ENCODE peak calls at places on chromosomes 11 and 22, in nine cellular contexts. V, P, W, L, O, U, K, S and X are unnamed samples.

GRCh38 chr22:49815641-49816071 is 12.0 kb downstream of the BRD1 start:
- DNase-seq in K (no peak), S (no peak), V (no peak), U (no peak), P (peak), W (no peak), O (no peak), L (no peak), X (no peak)

GRCh38 chr22:32329202-32329645 is 28.4 kb upstream of the RFPL3 start:
- DNase-seq in W (no peak), L (no peak), K (no peak), P (no peak), O (no peak), S (no peak), V (no peak), U (no peak), X (peak)

GRCh38 chr11:66332371-66333219 is 3.6 kb downstream of the RIN1 start:
- DNase-seq in O (no peak), P (no peak), L (no peak), U (no peak), V (no peak), S (no peak), W (no peak), K (no peak), X (no peak)

GRCh38 chr11:2249191-2249916 is 21.0 kb downstream of the ASCL2 start:
- DNase-seq in O (no peak), V (no peak), P (no peak), L (no peak), W (no peak), S (no peak), U (no peak), K (peak), X (no peak)

GRCh38 chr22:35604671-35605457 is 12.3 kb downstream of the MB start:
- DNase-seq in L (no peak), P (peak), U (no peak), K (no peak), O (no peak), W (no peak), S (no peak), V (no peak), X (no peak)

GRCh38 chr22:49310354-49310753 is 517.3 kb downstream of the BRD1 start:
- DNase-seq in K (no peak), U (no peak), P (no peak), V (no peak), S (no peak), L (no peak), W (peak), O (no peak), X (peak)

GRCh38 chr11:122717264-122717867 is 61.8 kb downstream of the UBASH3B start:
- DNase-seq in U (no peak), W (no peak), S (no peak), K (no peak), P (no peak), L (no peak), O (no peak), V (no peak), X (no peak)

GRCh38 chr11:64675417-64676252 is 47.4 kb downstream of the NRXN2 start:
- DNase-seq in S (no peak), V (peak), P (peak), O (peak), L (peak), K (no peak), W (peak), U (no peak), X (peak)

GRCh38 chr11:23932485-23932898 is 564.4 kb upstream of the LUZP2 start:
- DNase-seq in U (no peak), K (no peak), P (peak), S (peak), W (no peak), O (peak), L (no peak), V (no peak), X (no peak)

GRCh38 chr11:12271826-12272366 is 105.5 kb upstream of the PARVA start:
- DNase-seq in P (no peak), K (no peak), S (no peak), V (no peak), U (no peak), O (no peak), W (no peak), L (no peak), X (no peak)

GRCh38 chr11:64299847-64300648 is at the start of gene CATSPERZ:
- DNase-seq in V (no peak), K (no peak), U (no peak), S (no peak), L (no peak), P (no peak), O (no peak), W (no peak), X (no peak)

GRCh38 chr11:70251583-70252285 is 18.8 kb upstream of the PPFIA1 start:
- DNase-seq in U (no peak), S (no peak), P (peak), V (no peak), L (no peak), O (no peak), W (no peak), K (no peak), X (no peak)

GRCh38 chr11:134071306-134071705 is 2.4 kb downstream of the JAM3 start:
- DNase-seq in V (no peak), K (no peak), O (no peak), W (no peak), U (no peak), P (no peak), L (no peak), S (no peak), X (no peak)

GRCh38 chr11:68825603-68826002 is 16.1 kb downstream of the CPT1A start:
- DNase-seq in S (no peak), K (no peak), L (no peak), P (no peak), O (no peak), V (no peak), U (no peak), W (peak), X (no peak)

GRCh38 chr11:65224939-65225283 is 36.9 kb upstream of the POLA2 start:
- DNase-seq in U (no peak), W (peak), V (no peak), P (peak), K (no peak), O (peak), L (no peak), S (peak), X (no peak)

GRCh38 chr11:118229274-118229847 is 4.5 kb upstream of the JAML start:
- DNase-seq in P (peak), L (no peak), K (no peak), O (no peak), V (no peak), U (no peak), W (no peak), S (no peak), X (no peak)